ENCODE peak calls at places on chromosomes 13 and 19, in four cellular contexts. G is PC-9; H is CD8-positive, alpha-beta T cell; R is K562. M is an unnamed sample. For H3K36me3, the result is how much of the 10 kb centered on the place peaks cover.

GRCh38 chr19:1141944-1142343 is 32.1 kb downstream of the SBNO2 start:
- DNase-seq in G (no peak), H (no peak), R (no peak), M (no peak)

GRCh38 chr13:95536629-95537241 is 15.8 kb upstream of the CLDN10 start:
- DNase-seq in G (peak), H (no peak), R (no peak), M (no peak)

GRCh38 chr13:104286566-104287290 is 1220.5 kb upstream of the SLC10A2 start:
- DNase-seq in G (peak), H (no peak), R (no peak), M (peak)

GRCh38 chr13:113489549-113490495 is 689 bp downstream of the DCUN1D2 start:
- DNase-seq in G (no peak), H (peak), R (peak), M (no peak)

GRCh38 chr19:42111384-42111783 is 20.9 kb downstream of the POU2F2 start:
- DNase-seq in G (no peak), H (no peak), R (no peak), M (no peak)

GRCh38 chr19:4660181-4660791 is 9.9 kb downstream of the MYDGF start:
- DNase-seq in G (no peak), H (no peak), R (peak), M (no peak)

GRCh38 chr19:14089412-14089661 is 1.2 kb downstream of the SAMD1 start:
- DNase-seq in G (no peak), H (no peak), R (no peak), M (no peak)

GRCh38 chr13:24038405-24038804 is 122.1 kb upstream of the SPATA13 start:
- DNase-seq in G (peak), H (peak), R (no peak), M (no peak)

GRCh38 chr13:62130016-62130970 is 714.6 kb upstream of the PCDH20 start:
- DNase-seq in G (no peak), H (no peak), R (no peak), M (no peak)

GRCh38 chr13:101341464-101341863 is 74.8 kb downstream of the NALCN start:
- DNase-seq in G (no peak), H (no peak), R (no peak), M (no peak)

GRCh38 chr13:20193924-20194631 is 1.3 kb upstream of the GJB2 start:
- DNase-seq in G (no peak), H (no peak), R (no peak), M (no peak)

GRCh38 chr19:30123109-30123508 is 181.1 kb downstream of the URI1 start:
- DNase-seq in G (no peak), H (no peak), R (no peak), M (no peak)

GRCh38 chr19:7500811-7501450 is 12.1 kb upstream of the PEX11G start:
- DNase-seq in G (peak), H (peak), R (peak), M (no peak)

GRCh38 chr13:90933097-90933826 is 414.2 kb upstream of the MIR17HG start:
- DNase-seq in G (no peak), H (no peak), R (no peak), M (no peak)

GRCh38 chr19:23996549-23996948 is 81.9 kb downstream of the ZNF726 start:
- DNase-seq in G (no peak), H (no peak), R (peak), M (no peak)

GRCh38 chr13:43232144-43232840 is 208.9 kb downstream of the DNAJC15 start:
- DNase-seq in G (peak), H (no peak), R (no peak), M (no peak)

GRCh38 chr19:2469102-2469914 is 6.6 kb upstream of the GADD45B start:
- DNase-seq in G (peak), H (no peak), R (no peak), M (peak)

GRCh38 chr13:99281811-99282263 is 23.7 kb upstream of the GPR18 start:
- DNase-seq in G (no peak), H (peak), R (no peak), M (no peak)

GRCh38 chr13:39047560-39047959 is 9.3 kb downstream of the NHLRC3 start:
- DNase-seq in G (peak), H (no peak), R (no peak), M (no peak)

GRCh38 chr19:41904118-41904870 is 21.3 kb downstream of the ARHGEF1 start:
- DNase-seq in G (peak), H (no peak), R (no peak), M (no peak)

GRCh38 chr19:41627966-41628675 is 1.2 kb upstream of the CEACAM4 start:
- DNase-seq in G (no peak), H (no peak), R (no peak), M (no peak)

DNA sequence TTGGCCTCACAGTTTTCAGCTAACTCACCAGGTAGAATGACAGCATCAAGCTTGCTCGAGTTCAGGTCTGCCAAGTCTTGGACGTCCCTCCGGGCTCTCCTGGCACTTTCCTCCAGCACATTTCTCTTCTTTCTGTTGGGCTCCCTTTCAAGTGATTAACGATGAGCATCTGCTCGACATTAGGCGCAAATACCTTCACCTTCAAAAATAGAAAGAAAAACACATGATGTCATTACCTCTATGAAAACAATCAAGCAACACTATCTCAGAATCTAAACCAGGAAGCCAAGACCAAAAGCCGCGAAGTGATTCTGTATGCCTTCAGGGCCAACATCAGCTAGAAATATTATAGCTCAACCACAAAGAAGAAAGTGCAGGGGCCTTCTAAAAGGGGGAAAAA is 15.4 kb upstream of the CLN5 start:
- DNase-seq in G (peak), H (no peak), R (no peak), M (peak)
- H3K4me3 ChIP-seq in G (no peak), H (no peak), R (no peak), M (no peak)

GRCh38 chr13:37027639-37028038 is 27.1 kb downstream of the EXOSC8 start:
- DNase-seq in G (no peak), H (no peak), R (no peak), M (no peak)
- H3K36me3 ChIP-seq in G (under half), H (under half), R (half or more), M (under half)

GRCh38 chr19:45637890-45638667 is 1.1 kb downstream of the EML2 start:
- DNase-seq in G (no peak), H (no peak), R (no peak), M (no peak)

GRCh38 chr19:45638930-45639729 is at the start of gene EML2:
- DNase-seq in G (no peak), H (peak), R (peak), M (no peak)

GRCh38 chr19:45643024-45643926 is 4.1 kb upstream of the EML2 start:
- DNase-seq in G (peak), H (peak), R (peak), M (no peak)

GRCh38 chr19:45641274-45642105 is 2.3 kb upstream of the EML2 start:
- DNase-seq in G (peak), H (peak), R (peak), M (peak)

GRCh38 chr19:45640849-45641273 is 1.7 kb upstream of the EML2 start:
- DNase-seq in G (no peak), H (peak), R (peak), M (no peak)
- H3K4me3 ChIP-seq in G (peak), H (peak), R (peak), M (no peak)

GRCh38 chr19:55238030-55238429 is 9.5 kb upstream of the TMEM86B start:
- DNase-seq in G (no peak), H (no peak), R (no peak), M (no peak)
- H3K36me3 ChIP-seq in G (under half), H (half or more), R (half or more), M (under half)

DNA sequence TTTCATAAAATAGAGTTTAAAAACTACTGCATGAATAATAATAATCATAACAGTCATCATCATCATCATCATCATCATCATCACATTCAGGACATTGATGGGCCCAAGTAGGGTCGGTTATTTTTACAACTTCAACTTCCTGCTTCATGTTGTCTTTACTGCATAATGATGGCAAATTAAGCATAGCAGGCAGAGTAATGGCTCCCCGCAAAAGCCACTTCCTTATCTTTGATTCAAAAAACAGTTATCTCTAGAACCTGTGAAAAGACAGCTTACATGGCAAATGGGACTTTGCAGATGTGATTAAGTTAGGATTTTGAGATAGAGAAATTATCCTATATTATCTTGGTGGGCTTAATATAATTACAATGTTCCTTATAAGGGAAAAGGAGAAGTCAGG is 792.9 kb downstream of the LIG4 start:
- DNase-seq in G (no peak), H (no peak), R (no peak), M (no peak)
- H3K4me3 ChIP-seq in G (no peak), H (no peak), R (no peak), M (no peak)

GRCh38 chr19:18126097-18126496 is 26.9 kb upstream of the PIK3R2 start:
- DNase-seq in G (no peak), H (no peak), R (no peak), M (no peak)
- H3K36me3 ChIP-seq in G (under half), H (half or more), R (half or more), M (under half)

DNA sequence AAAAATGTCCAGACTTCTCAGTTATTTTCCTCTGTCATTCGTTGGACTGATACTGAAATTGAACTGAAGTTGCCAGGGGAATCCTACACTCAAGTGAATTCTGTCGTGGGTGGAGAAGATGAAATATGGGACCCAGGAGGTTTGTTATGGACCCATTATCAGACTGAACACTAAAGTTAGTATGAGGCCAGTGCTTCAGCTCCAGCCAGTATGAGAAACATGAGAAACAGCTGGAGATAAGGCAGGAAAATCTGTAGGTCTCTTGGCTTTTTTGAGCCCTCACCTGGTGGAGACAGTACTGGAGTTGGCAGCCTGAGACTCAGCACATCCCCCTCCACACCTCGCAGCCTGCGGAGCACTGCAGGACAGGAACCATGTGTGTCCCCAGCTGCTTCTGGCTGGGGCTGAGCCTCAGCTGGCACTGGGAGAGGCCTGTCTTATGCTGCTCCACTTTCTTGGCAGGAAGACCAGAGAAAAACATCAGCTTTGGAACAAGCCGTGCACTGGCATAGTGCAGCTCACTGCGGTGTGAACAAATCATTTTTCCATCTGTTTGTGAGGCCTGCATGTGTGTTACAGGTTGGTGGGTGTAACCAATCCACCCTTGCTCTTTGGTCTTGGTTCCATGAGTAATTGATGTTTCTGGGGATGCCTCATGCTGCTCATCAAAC is 641.0 kb downstream of the FGF9 start:
- DNase-seq in G (no peak), H (no peak), R (no peak), M (no peak)
- H3K4me3 ChIP-seq in G (no peak), H (no peak), R (no peak), M (no peak)

GRCh38 chr19:40080289-40080688 is 10.5 kb downstream of the ZNF780A start:
- DNase-seq in G (no peak), H (no peak), R (no peak), M (no peak)
- H3K36me3 ChIP-seq in G (half or more), H (half or more), R (half or more), M (under half)

GRCh38 chr19:47447470-47448359 is 24.0 kb downstream of the SLC8A2 start:
- DNase-seq in G (no peak), H (peak), R (peak), M (no peak)
- H3K4me3 ChIP-seq in G (no peak), H (peak), R (peak), M (no peak)

GRCh38 chr13:111270765-111271164 is 49.7 kb upstream of the TEX29 start:
- DNase-seq in G (no peak), H (no peak), R (no peak), M (no peak)
- H3K36me3 ChIP-seq in G (under half), H (under half), R (under half), M (under half)

M was measured in kidney epithelial cell.